ENCODE peak calls at places on chromosomes 3 and 15, in nine cellular contexts. One of them, this sample, is unnamed.

GRCh38 chr15:45165536-45165935 is 22.2 kb downstream of the SHF start:
- DNase-seq in activated T-helper 1 cell treated with Interleukin-2 at 50 U/mL for 16 hours: no peak
- DNase-seq in amniotic stem cell: no peak
- DNase-seq in stimulated activated CD4-positive, alpha-beta T cell treated with anti-CD3 and anti-CD28 coated beads, Interleukin-4, amount 100 ng/mL, for 1 hour: no peak
- DNase-seq in activated CD4-positive, alpha-beta T cell treated with anti-CD3 and anti-CD28 coated beads, Interleukin-2, amount 50 U/mL, for 24 hours: no peak
- DNase-seq in ELR: no peak
- DNase-seq in NCI-H2107: no peak
- DNase-seq in fibroblast of pulmonary artery: no peak
- DNase-seq in fibroblast of the aortic adventitia: no peak
- DNase-seq in this sample: no peak

GRCh38 chr15:89761009-89761831 is 10.2 kb upstream of the MESP1 start:
- DNase-seq in fibroblast of the aortic adventitia: no peak
- DNase-seq in fibroblast of pulmonary artery: no peak
- DNase-seq in amniotic stem cell: no peak
- DNase-seq in ELR: no peak
- DNase-seq in NCI-H2107: no peak
- DNase-seq in stimulated activated CD4-positive, alpha-beta T cell treated with anti-CD3 and anti-CD28 coated beads, Interleukin-4, amount 100 ng/mL, for 1 hour: no peak
- DNase-seq in activated CD4-positive, alpha-beta T cell treated with anti-CD3 and anti-CD28 coated beads, Interleukin-2, amount 50 U/mL, for 24 hours: no peak
- DNase-seq in activated T-helper 1 cell treated with Interleukin-2 at 50 U/mL for 16 hours: no peak
- DNase-seq in this sample: no peak

GRCh38 chr15:90883971-90884718 is at the start of gene FES:
- DNase-seq in activated CD4-positive, alpha-beta T cell treated with anti-CD3 and anti-CD28 coated beads, Interleukin-2, amount 50 U/mL, for 24 hours: no peak
- DNase-seq in fibroblast of the aortic adventitia: peak; percentile 49
- DNase-seq in activated T-helper 1 cell treated with Interleukin-2 at 50 U/mL for 16 hours: no peak
- DNase-seq in amniotic stem cell: no peak
- DNase-seq in fibroblast of pulmonary artery: peak; percentile 50
- DNase-seq in ELR: peak; percentile 48
- DNase-seq in stimulated activated CD4-positive, alpha-beta T cell treated with anti-CD3 and anti-CD28 coated beads, Interleukin-4, amount 100 ng/mL, for 1 hour: no peak
- DNase-seq in NCI-H2107: no peak
- DNase-seq in this sample: peak; percentile 56

GRCh38 chr3:128572644-128573105 is 77.9 kb downstream of the RPN1 start:
- DNase-seq in NCI-H2107: no peak
- DNase-seq in activated CD4-positive, alpha-beta T cell treated with anti-CD3 and anti-CD28 coated beads, Interleukin-2, amount 50 U/mL, for 24 hours: peak; percentile 25
- DNase-seq in ELR: peak; percentile 53
- DNase-seq in fibroblast of pulmonary artery: no peak
- DNase-seq in amniotic stem cell: no peak
- DNase-seq in stimulated activated CD4-positive, alpha-beta T cell treated with anti-CD3 and anti-CD28 coated beads, Interleukin-4, amount 100 ng/mL, for 1 hour: no peak
- DNase-seq in activated T-helper 1 cell treated with Interleukin-2 at 50 U/mL for 16 hours: no peak
- DNase-seq in fibroblast of the aortic adventitia: no peak
- DNase-seq in this sample: no peak

GRCh38 chr3:51748327-51748726 is 30.7 kb downstream of the IQCF6 start:
- DNase-seq in amniotic stem cell: no peak
- DNase-seq in fibroblast of pulmonary artery: no peak
- DNase-seq in activated CD4-positive, alpha-beta T cell treated with anti-CD3 and anti-CD28 coated beads, Interleukin-2, amount 50 U/mL, for 24 hours: no peak
- DNase-seq in NCI-H2107: no peak
- DNase-seq in ELR: no peak
- DNase-seq in fibroblast of the aortic adventitia: no peak
- DNase-seq in stimulated activated CD4-positive, alpha-beta T cell treated with anti-CD3 and anti-CD28 coated beads, Interleukin-4, amount 100 ng/mL, for 1 hour: no peak
- DNase-seq in activated T-helper 1 cell treated with Interleukin-2 at 50 U/mL for 16 hours: no peak
- DNase-seq in this sample: no peak

GRCh38 chr3:64319391-64319790 is 94.1 kb upstream of the PRICKLE2 start:
- DNase-seq in amniotic stem cell: no peak
- DNase-seq in NCI-H2107: no peak
- DNase-seq in ELR: peak; percentile 25
- DNase-seq in stimulated activated CD4-positive, alpha-beta T cell treated with anti-CD3 and anti-CD28 coated beads, Interleukin-4, amount 100 ng/mL, for 1 hour: no peak
- DNase-seq in fibroblast of the aortic adventitia: no peak
- DNase-seq in activated T-helper 1 cell treated with Interleukin-2 at 50 U/mL for 16 hours: no peak
- DNase-seq in fibroblast of pulmonary artery: no peak
- DNase-seq in activated CD4-positive, alpha-beta T cell treated with anti-CD3 and anti-CD28 coated beads, Interleukin-2, amount 50 U/mL, for 24 hours: no peak
- DNase-seq in this sample: no peak

GRCh38 chr3:166560253-166560652 is 723.0 kb upstream of the BCHE start:
- DNase-seq in fibroblast of the aortic adventitia: no peak
- DNase-seq in activated CD4-positive, alpha-beta T cell treated with anti-CD3 and anti-CD28 coated beads, Interleukin-2, amount 50 U/mL, for 24 hours: no peak
- DNase-seq in fibroblast of pulmonary artery: no peak
- DNase-seq in NCI-H2107: no peak
- DNase-seq in stimulated activated CD4-positive, alpha-beta T cell treated with anti-CD3 and anti-CD28 coated beads, Interleukin-4, amount 100 ng/mL, for 1 hour: no peak
- DNase-seq in ELR: no peak
- DNase-seq in amniotic stem cell: no peak
- DNase-seq in activated T-helper 1 cell treated with Interleukin-2 at 50 U/mL for 16 hours: no peak
- DNase-seq in this sample: no peak

GRCh38 chr3:125594581-125595011 is 701 bp downstream of the OSBPL11 start:
- DNase-seq in fibroblast of pulmonary artery: no peak
- DNase-seq in NCI-H2107: no peak
- DNase-seq in activated T-helper 1 cell treated with Interleukin-2 at 50 U/mL for 16 hours: no peak
- DNase-seq in activated CD4-positive, alpha-beta T cell treated with anti-CD3 and anti-CD28 coated beads, Interleukin-2, amount 50 U/mL, for 24 hours: no peak
- DNase-seq in amniotic stem cell: no peak
- DNase-seq in fibroblast of the aortic adventitia: no peak
- DNase-seq in ELR: peak; percentile 36
- DNase-seq in stimulated activated CD4-positive, alpha-beta T cell treated with anti-CD3 and anti-CD28 coated beads, Interleukin-4, amount 100 ng/mL, for 1 hour: peak; percentile 9
- DNase-seq in this sample: no peak

GRCh38 chr15:64019764-64020163 is 26.5 kb downstream of the DAPK2 start:
- DNase-seq in fibroblast of pulmonary artery: no peak
- DNase-seq in amniotic stem cell: no peak
- DNase-seq in fibroblast of the aortic adventitia: no peak
- DNase-seq in stimulated activated CD4-positive, alpha-beta T cell treated with anti-CD3 and anti-CD28 coated beads, Interleukin-4, amount 100 ng/mL, for 1 hour: no peak
- DNase-seq in NCI-H2107: no peak
- DNase-seq in activated CD4-positive, alpha-beta T cell treated with anti-CD3 and anti-CD28 coated beads, Interleukin-2, amount 50 U/mL, for 24 hours: no peak
- DNase-seq in ELR: no peak
- DNase-seq in activated T-helper 1 cell treated with Interleukin-2 at 50 U/mL for 16 hours: no peak
- DNase-seq in this sample: no peak

GRCh38 chr3:184566441-184567414 is 5.1 kb downstream of the EPHB3 start:
- DNase-seq in amniotic stem cell: no peak
- DNase-seq in stimulated activated CD4-positive, alpha-beta T cell treated with anti-CD3 and anti-CD28 coated beads, Interleukin-4, amount 100 ng/mL, for 1 hour: no peak
- DNase-seq in NCI-H2107: no peak
- DNase-seq in ELR: no peak
- DNase-seq in activated CD4-positive, alpha-beta T cell treated with anti-CD3 and anti-CD28 coated beads, Interleukin-2, amount 50 U/mL, for 24 hours: no peak
- DNase-seq in fibroblast of the aortic adventitia: no peak
- DNase-seq in activated T-helper 1 cell treated with Interleukin-2 at 50 U/mL for 16 hours: no peak
- DNase-seq in fibroblast of pulmonary artery: no peak
- DNase-seq in this sample: no peak

GRCh38 chr3:181844227-181844626 is 132.5 kb downstream of the SOX2 start:
- DNase-seq in stimulated activated CD4-positive, alpha-beta T cell treated with anti-CD3 and anti-CD28 coated beads, Interleukin-4, amount 100 ng/mL, for 1 hour: no peak
- DNase-seq in fibroblast of pulmonary artery: no peak
- DNase-seq in NCI-H2107: peak; percentile 32
- DNase-seq in fibroblast of the aortic adventitia: no peak
- DNase-seq in activated T-helper 1 cell treated with Interleukin-2 at 50 U/mL for 16 hours: no peak
- DNase-seq in ELR: no peak
- DNase-seq in activated CD4-positive, alpha-beta T cell treated with anti-CD3 and anti-CD28 coated beads, Interleukin-2, amount 50 U/mL, for 24 hours: no peak
- DNase-seq in amniotic stem cell: no peak
- DNase-seq in this sample: no peak

GRCh38 chr3:159604151-159604581 is 384.5 kb upstream of the IL12A start:
- DNase-seq in fibroblast of the aortic adventitia: peak; percentile 50
- DNase-seq in NCI-H2107: no peak
- DNase-seq in amniotic stem cell: no peak
- DNase-seq in activated CD4-positive, alpha-beta T cell treated with anti-CD3 and anti-CD28 coated beads, Interleukin-2, amount 50 U/mL, for 24 hours: no peak
- DNase-seq in ELR: peak; percentile 64
- DNase-seq in fibroblast of pulmonary artery: peak; percentile 53
- DNase-seq in stimulated activated CD4-positive, alpha-beta T cell treated with anti-CD3 and anti-CD28 coated beads, Interleukin-4, amount 100 ng/mL, for 1 hour: no peak
- DNase-seq in activated T-helper 1 cell treated with Interleukin-2 at 50 U/mL for 16 hours: no peak
- DNase-seq in this sample: no peak

GRCh38 chr3:37967252-37967881 is 23.2 kb upstream of the VILL start:
- DNase-seq in amniotic stem cell: peak; percentile 27
- DNase-seq in ELR: peak; percentile 74
- DNase-seq in fibroblast of pulmonary artery: peak; percentile 78
- DNase-seq in stimulated activated CD4-positive, alpha-beta T cell treated with anti-CD3 and anti-CD28 coated beads, Interleukin-4, amount 100 ng/mL, for 1 hour: peak; percentile 60
- DNase-seq in activated T-helper 1 cell treated with Interleukin-2 at 50 U/mL for 16 hours: peak; percentile 19
- DNase-seq in fibroblast of the aortic adventitia: peak; percentile 72
- DNase-seq in activated CD4-positive, alpha-beta T cell treated with anti-CD3 and anti-CD28 coated beads, Interleukin-2, amount 50 U/mL, for 24 hours: peak; percentile 40
- DNase-seq in NCI-H2107: no peak
- DNase-seq in this sample: peak; percentile 70

GRCh38 chr3:188458761-188459160 is 304.8 kb downstream of the LPP start:
- DNase-seq in stimulated activated CD4-positive, alpha-beta T cell treated with anti-CD3 and anti-CD28 coated beads, Interleukin-4, amount 100 ng/mL, for 1 hour: no peak
- DNase-seq in activated T-helper 1 cell treated with Interleukin-2 at 50 U/mL for 16 hours: no peak
- DNase-seq in activated CD4-positive, alpha-beta T cell treated with anti-CD3 and anti-CD28 coated beads, Interleukin-2, amount 50 U/mL, for 24 hours: no peak
- DNase-seq in NCI-H2107: no peak
- DNase-seq in amniotic stem cell: no peak
- DNase-seq in fibroblast of pulmonary artery: no peak
- DNase-seq in fibroblast of the aortic adventitia: peak; percentile 35
- DNase-seq in ELR: no peak
- DNase-seq in this sample: no peak

GRCh38 chr3:67384790-67385397 is 269.5 kb downstream of the SUCLG2 start:
- DNase-seq in activated T-helper 1 cell treated with Interleukin-2 at 50 U/mL for 16 hours: peak; percentile 2
- DNase-seq in amniotic stem cell: no peak
- DNase-seq in ELR: peak; percentile 62
- DNase-seq in fibroblast of the aortic adventitia: peak; percentile 54
- DNase-seq in NCI-H2107: no peak
- DNase-seq in activated CD4-positive, alpha-beta T cell treated with anti-CD3 and anti-CD28 coated beads, Interleukin-2, amount 50 U/mL, for 24 hours: peak; percentile 24
- DNase-seq in fibroblast of pulmonary artery: peak; percentile 74
- DNase-seq in stimulated activated CD4-positive, alpha-beta T cell treated with anti-CD3 and anti-CD28 coated beads, Interleukin-4, amount 100 ng/mL, for 1 hour: peak; percentile 41
- DNase-seq in this sample: peak; percentile 50

GRCh38 chr3:72347819-72348319 is 500.4 kb downstream of the SHQ1 start:
- DNase-seq in activated CD4-positive, alpha-beta T cell treated with anti-CD3 and anti-CD28 coated beads, Interleukin-2, amount 50 U/mL, for 24 hours: peak; percentile 51
- DNase-seq in fibroblast of the aortic adventitia: peak; percentile 78
- DNase-seq in ELR: peak; percentile 76
- DNase-seq in activated T-helper 1 cell treated with Interleukin-2 at 50 U/mL for 16 hours: peak; percentile 19
- DNase-seq in fibroblast of pulmonary artery: peak; percentile 89
- DNase-seq in amniotic stem cell: peak; percentile 36
- DNase-seq in NCI-H2107: no peak
- DNase-seq in stimulated activated CD4-positive, alpha-beta T cell treated with anti-CD3 and anti-CD28 coated beads, Interleukin-4, amount 100 ng/mL, for 1 hour: peak; percentile 58
- DNase-seq in this sample: peak; percentile 73

GRCh38 chr3:8848696-8849131 is 79.3 kb upstream of the OXTR start:
- DNase-seq in fibroblast of pulmonary artery: peak; percentile 84
- DNase-seq in ELR: peak; percentile 91
- DNase-seq in amniotic stem cell: peak; percentile 38
- DNase-seq in activated CD4-positive, alpha-beta T cell treated with anti-CD3 and anti-CD28 coated beads, Interleukin-2, amount 50 U/mL, for 24 hours: no peak
- DNase-seq in activated T-helper 1 cell treated with Interleukin-2 at 50 U/mL for 16 hours: no peak
- DNase-seq in NCI-H2107: no peak
- DNase-seq in stimulated activated CD4-positive, alpha-beta T cell treated with anti-CD3 and anti-CD28 coated beads, Interleukin-4, amount 100 ng/mL, for 1 hour: no peak
- DNase-seq in fibroblast of the aortic adventitia: peak; percentile 55
- DNase-seq in this sample: peak; percentile 85

GRCh38 chr3:126014252-126014651 is 45.3 kb downstream of the ROPN1B start:
- DNase-seq in stimulated activated CD4-positive, alpha-beta T cell treated with anti-CD3 and anti-CD28 coated beads, Interleukin-4, amount 100 ng/mL, for 1 hour: no peak
- DNase-seq in NCI-H2107: no peak
- DNase-seq in amniotic stem cell: no peak
- DNase-seq in fibroblast of pulmonary artery: peak; percentile 39
- DNase-seq in fibroblast of the aortic adventitia: peak; percentile 83
- DNase-seq in activated CD4-positive, alpha-beta T cell treated with anti-CD3 and anti-CD28 coated beads, Interleukin-2, amount 50 U/mL, for 24 hours: no peak
- DNase-seq in activated T-helper 1 cell treated with Interleukin-2 at 50 U/mL for 16 hours: no peak
- DNase-seq in ELR: peak; percentile 32
- DNase-seq in this sample: no peak

GRCh38 chr3:6771171-6771570 is 89.7 kb upstream of the GRM7 start:
- DNase-seq in amniotic stem cell: no peak
- DNase-seq in activated CD4-positive, alpha-beta T cell treated with anti-CD3 and anti-CD28 coated beads, Interleukin-2, amount 50 U/mL, for 24 hours: no peak
- DNase-seq in activated T-helper 1 cell treated with Interleukin-2 at 50 U/mL for 16 hours: no peak
- DNase-seq in stimulated activated CD4-positive, alpha-beta T cell treated with anti-CD3 and anti-CD28 coated beads, Interleukin-4, amount 100 ng/mL, for 1 hour: no peak
- DNase-seq in ELR: no peak
- DNase-seq in fibroblast of the aortic adventitia: no peak
- DNase-seq in fibroblast of pulmonary artery: no peak
- DNase-seq in NCI-H2107: no peak
- DNase-seq in this sample: no peak

GRCh38 chr3:192068464-192069254 is 607.7 kb downstream of the PYDC2 start:
- DNase-seq in activated CD4-positive, alpha-beta T cell treated with anti-CD3 and anti-CD28 coated beads, Interleukin-2, amount 50 U/mL, for 24 hours: no peak
- DNase-seq in fibroblast of the aortic adventitia: no peak
- DNase-seq in fibroblast of pulmonary artery: no peak
- DNase-seq in NCI-H2107: no peak
- DNase-seq in stimulated activated CD4-positive, alpha-beta T cell treated with anti-CD3 and anti-CD28 coated beads, Interleukin-4, amount 100 ng/mL, for 1 hour: no peak
- DNase-seq in ELR: no peak
- DNase-seq in activated T-helper 1 cell treated with Interleukin-2 at 50 U/mL for 16 hours: no peak
- DNase-seq in amniotic stem cell: no peak
- DNase-seq in this sample: no peak

GRCh38 chr3:39154323-39155021 is 1.1 kb upstream of the CSRNP1 start:
- DNase-seq in amniotic stem cell: no peak
- DNase-seq in activated T-helper 1 cell treated with Interleukin-2 at 50 U/mL for 16 hours: no peak
- DNase-seq in NCI-H2107: no peak
- DNase-seq in ELR: no peak
- DNase-seq in activated CD4-positive, alpha-beta T cell treated with anti-CD3 and anti-CD28 coated beads, Interleukin-2, amount 50 U/mL, for 24 hours: no peak
- DNase-seq in stimulated activated CD4-positive, alpha-beta T cell treated with anti-CD3 and anti-CD28 coated beads, Interleukin-4, amount 100 ng/mL, for 1 hour: no peak
- DNase-seq in fibroblast of pulmonary artery: no peak
- DNase-seq in fibroblast of the aortic adventitia: no peak
- DNase-seq in this sample: peak; percentile 79

GRCh38 chr15:31346367-31347066 is 19.9 kb downstream of the KLF13 start:
- DNase-seq in stimulated activated CD4-positive, alpha-beta T cell treated with anti-CD3 and anti-CD28 coated beads, Interleukin-4, amount 100 ng/mL, for 1 hour: no peak
- DNase-seq in NCI-H2107: no peak
- DNase-seq in activated CD4-positive, alpha-beta T cell treated with anti-CD3 and anti-CD28 coated beads, Interleukin-2, amount 50 U/mL, for 24 hours: no peak
- DNase-seq in fibroblast of the aortic adventitia: no peak
- DNase-seq in activated T-helper 1 cell treated with Interleukin-2 at 50 U/mL for 16 hours: no peak
- DNase-seq in ELR: no peak
- DNase-seq in amniotic stem cell: no peak
- DNase-seq in fibroblast of pulmonary artery: no peak
- DNase-seq in this sample: no peak

GRCh38 chr15:37701230-37701629 is 233.2 kb upstream of the TMCO5A start:
- DNase-seq in stimulated activated CD4-positive, alpha-beta T cell treated with anti-CD3 and anti-CD28 coated beads, Interleukin-4, amount 100 ng/mL, for 1 hour: no peak
- DNase-seq in amniotic stem cell: no peak
- DNase-seq in NCI-H2107: no peak
- DNase-seq in fibroblast of the aortic adventitia: no peak
- DNase-seq in ELR: no peak
- DNase-seq in activated T-helper 1 cell treated with Interleukin-2 at 50 U/mL for 16 hours: no peak
- DNase-seq in activated CD4-positive, alpha-beta T cell treated with anti-CD3 and anti-CD28 coated beads, Interleukin-2, amount 50 U/mL, for 24 hours: no peak
- DNase-seq in fibroblast of pulmonary artery: no peak
- DNase-seq in this sample: no peak

GRCh38 chr3:159824341-159824740 is 164.3 kb upstream of the IL12A start:
- DNase-seq in fibroblast of the aortic adventitia: peak; percentile 94
- DNase-seq in amniotic stem cell: peak; percentile 74
- DNase-seq in activated T-helper 1 cell treated with Interleukin-2 at 50 U/mL for 16 hours: no peak
- DNase-seq in activated CD4-positive, alpha-beta T cell treated with anti-CD3 and anti-CD28 coated beads, Interleukin-2, amount 50 U/mL, for 24 hours: no peak
- DNase-seq in ELR: peak; percentile 94
- DNase-seq in stimulated activated CD4-positive, alpha-beta T cell treated with anti-CD3 and anti-CD28 coated beads, Interleukin-4, amount 100 ng/mL, for 1 hour: no peak
- DNase-seq in NCI-H2107: no peak
- DNase-seq in fibroblast of pulmonary artery: peak; percentile 87
- DNase-seq in this sample: peak; percentile 83

GRCh38 chr15:42730135-42730534 is 6.8 kb downstream of the CDAN1 start:
- DNase-seq in activated T-helper 1 cell treated with Interleukin-2 at 50 U/mL for 16 hours: no peak
- DNase-seq in NCI-H2107: no peak
- DNase-seq in amniotic stem cell: no peak
- DNase-seq in ELR: no peak
- DNase-seq in stimulated activated CD4-positive, alpha-beta T cell treated with anti-CD3 and anti-CD28 coated beads, Interleukin-4, amount 100 ng/mL, for 1 hour: no peak
- DNase-seq in activated CD4-positive, alpha-beta T cell treated with anti-CD3 and anti-CD28 coated beads, Interleukin-2, amount 50 U/mL, for 24 hours: no peak
- DNase-seq in fibroblast of pulmonary artery: no peak
- DNase-seq in fibroblast of the aortic adventitia: no peak
- DNase-seq in this sample: no peak

GRCh38 chr3:197168063-197168462 is 130.3 kb downstream of the DLG1 start:
- DNase-seq in stimulated activated CD4-positive, alpha-beta T cell treated with anti-CD3 and anti-CD28 coated beads, Interleukin-4, amount 100 ng/mL, for 1 hour: no peak
- DNase-seq in activated T-helper 1 cell treated with Interleukin-2 at 50 U/mL for 16 hours: no peak
- DNase-seq in amniotic stem cell: no peak
- DNase-seq in fibroblast of pulmonary artery: no peak
- DNase-seq in activated CD4-positive, alpha-beta T cell treated with anti-CD3 and anti-CD28 coated beads, Interleukin-2, amount 50 U/mL, for 24 hours: no peak
- DNase-seq in fibroblast of the aortic adventitia: no peak
- DNase-seq in NCI-H2107: no peak
- DNase-seq in ELR: no peak
- DNase-seq in this sample: no peak

GRCh38 chr3:22759636-22760310 is 443.4 kb upstream of the UBE2E2 start:
- DNase-seq in amniotic stem cell: no peak
- DNase-seq in NCI-H2107: no peak
- DNase-seq in activated CD4-positive, alpha-beta T cell treated with anti-CD3 and anti-CD28 coated beads, Interleukin-2, amount 50 U/mL, for 24 hours: no peak
- DNase-seq in activated T-helper 1 cell treated with Interleukin-2 at 50 U/mL for 16 hours: no peak
- DNase-seq in ELR: no peak
- DNase-seq in fibroblast of the aortic adventitia: no peak
- DNase-seq in fibroblast of pulmonary artery: no peak
- DNase-seq in stimulated activated CD4-positive, alpha-beta T cell treated with anti-CD3 and anti-CD28 coated beads, Interleukin-4, amount 100 ng/mL, for 1 hour: no peak
- DNase-seq in this sample: no peak

GRCh38 chr15:27679203-27679602 is 419.9 kb downstream of the OCA2 start:
- DNase-seq in activated T-helper 1 cell treated with Interleukin-2 at 50 U/mL for 16 hours: no peak
- DNase-seq in fibroblast of the aortic adventitia: no peak
- DNase-seq in NCI-H2107: no peak
- DNase-seq in fibroblast of pulmonary artery: no peak
- DNase-seq in stimulated activated CD4-positive, alpha-beta T cell treated with anti-CD3 and anti-CD28 coated beads, Interleukin-4, amount 100 ng/mL, for 1 hour: no peak
- DNase-seq in amniotic stem cell: no peak
- DNase-seq in ELR: no peak
- DNase-seq in activated CD4-positive, alpha-beta T cell treated with anti-CD3 and anti-CD28 coated beads, Interleukin-2, amount 50 U/mL, for 24 hours: no peak
- DNase-seq in this sample: no peak

GRCh38 chr15:90955911-90956310 is 1.2 kb downstream of the RCCD1 start:
- DNase-seq in activated CD4-positive, alpha-beta T cell treated with anti-CD3 and anti-CD28 coated beads, Interleukin-2, amount 50 U/mL, for 24 hours: no peak
- DNase-seq in NCI-H2107: no peak
- DNase-seq in stimulated activated CD4-positive, alpha-beta T cell treated with anti-CD3 and anti-CD28 coated beads, Interleukin-4, amount 100 ng/mL, for 1 hour: no peak
- DNase-seq in fibroblast of pulmonary artery: no peak
- DNase-seq in activated T-helper 1 cell treated with Interleukin-2 at 50 U/mL for 16 hours: no peak
- DNase-seq in ELR: no peak
- DNase-seq in amniotic stem cell: no peak
- DNase-seq in fibroblast of the aortic adventitia: no peak
- DNase-seq in this sample: no peak

GRCh38 chr3:36227982-36228381 is 152.3 kb upstream of the STAC start:
- DNase-seq in activated CD4-positive, alpha-beta T cell treated with anti-CD3 and anti-CD28 coated beads, Interleukin-2, amount 50 U/mL, for 24 hours: no peak
- DNase-seq in amniotic stem cell: no peak
- DNase-seq in fibroblast of the aortic adventitia: no peak
- DNase-seq in NCI-H2107: no peak
- DNase-seq in fibroblast of pulmonary artery: no peak
- DNase-seq in stimulated activated CD4-positive, alpha-beta T cell treated with anti-CD3 and anti-CD28 coated beads, Interleukin-4, amount 100 ng/mL, for 1 hour: no peak
- DNase-seq in activated T-helper 1 cell treated with Interleukin-2 at 50 U/mL for 16 hours: no peak
- DNase-seq in ELR: no peak
- DNase-seq in this sample: no peak

GRCh38 chr3:99952306-99952705 is 134.6 kb downstream of the CMSS1 start:
- DNase-seq in fibroblast of the aortic adventitia: peak; percentile 49
- DNase-seq in ELR: peak; percentile 89
- DNase-seq in fibroblast of pulmonary artery: peak; percentile 39
- DNase-seq in amniotic stem cell: no peak
- DNase-seq in activated T-helper 1 cell treated with Interleukin-2 at 50 U/mL for 16 hours: no peak
- DNase-seq in stimulated activated CD4-positive, alpha-beta T cell treated with anti-CD3 and anti-CD28 coated beads, Interleukin-4, amount 100 ng/mL, for 1 hour: no peak
- DNase-seq in NCI-H2107: no peak
- DNase-seq in activated CD4-positive, alpha-beta T cell treated with anti-CD3 and anti-CD28 coated beads, Interleukin-2, amount 50 U/mL, for 24 hours: no peak
- DNase-seq in this sample: peak; percentile 63

This sample was measured in mesenchymal stem cell.